ENCODE peak calls at places on chromosomes 4 and X, in eight cellular contexts. L is natural killer cell, B is transverse colon, S is adrenal gland, V is right atrium auricular region, H is IMR-90, T is Calu3, F is left ventricle myocardium inferior. D is an unnamed sample.

GRCh38 chr4:52932586-52933482 is 70.7 kb downstream of the RASL11B start:
- DNase-seq in B (no peak), S (no peak), T (no peak), H (peak; percentile 56), L (no peak), F (no peak), V (no peak), D (no peak)

GRCh38 chr4:86664959-86665358 is 70.8 kb downstream of the PTPN13 start:
- DNase-seq in V (no peak), L (no peak), H (peak; percentile 77), B (no peak), S (no peak), F (no peak), T (no peak), D (no peak)

GRCh38 chrX:155086202-155086840 is 15.0 kb downstream of the BRCC3 start:
- DNase-seq in B (peak; percentile 30), H (peak; percentile 12), T (peak; percentile 38), S (no peak), V (no peak), F (no peak), L (peak; percentile 17), D (peak; percentile 56)

GRCh38 chrX:37753384-37753783 is 26.5 kb upstream of the CYBB start:
- DNase-seq in V (no peak), S (no peak), H (no peak), L (no peak), F (no peak), B (no peak), T (no peak), D (peak; percentile 13)

GRCh38 chr4:119299221-119300071 is 22.5 kb downstream of the FABP2 start:
- DNase-seq in L (no peak), T (no peak), B (no peak), F (no peak), V (no peak), H (peak; percentile 28), S (no peak), D (no peak)

GRCh38 chr4:54152846-54153600 is 53.1 kb downstream of the GSX2 start:
- DNase-seq in B (no peak), S (no peak), L (no peak), H (peak; percentile 63), V (no peak), F (no peak), T (no peak), D (no peak)

GRCh38 chrX:150199803-150200202 is 163.3 kb upstream of the MAMLD1 start:
- DNase-seq in L (no peak), T (no peak), V (no peak), F (no peak), B (no peak), S (no peak), H (no peak), D (no peak)

GRCh38 chr4:2652415-2653155 is 103.6 kb downstream of the TNIP2 start:
- DNase-seq in B (no peak), S (no peak), H (no peak), F (no peak), V (peak; percentile 21), L (no peak), T (no peak), D (peak; percentile 26)

GRCh38 chr4:129371901-129372300 is 275.9 kb downstream of the C4orf33 start:
- DNase-seq in S (no peak), L (no peak), B (no peak), T (no peak), F (no peak), V (no peak), H (no peak), D (no peak)

GRCh38 chr4:145956288-145956890 is 17.8 kb upstream of the ZNF827 start:
- DNase-seq in T (peak; percentile 17), B (peak; percentile 30), S (peak; percentile 39), L (no peak), V (no peak), H (peak; percentile 40), F (no peak), D (peak; percentile 56)

GRCh38 chr4:4663028-4663427 is 121.2 kb upstream of the STX18 start:
- DNase-seq in S (no peak), T (no peak), V (no peak), B (no peak), L (no peak), F (no peak), H (peak; percentile 64), D (no peak)

GRCh38 chr4:113901994-113902787 is 77.3 kb downstream of the ARSJ start:
- DNase-seq in H (no peak), F (no peak), S (no peak), T (peak; percentile 74), V (no peak), B (peak; percentile 73), L (no peak), D (peak; percentile 78)

GRCh38 chrX:17294561-17294960 is 80.4 kb upstream of the NHS start:
- DNase-seq in L (no peak), V (no peak), H (no peak), S (no peak), F (no peak), B (no peak), T (no peak), D (no peak)

GRCh38 chr4:74536557-74536956 is 91.6 kb downstream of the AREG start:
- DNase-seq in L (no peak), B (no peak), T (no peak), V (no peak), H (no peak), F (no peak), S (no peak), D (no peak)

GRCh38 chrX:51155157-51155556 is 177.5 kb upstream of the NUDT10 start:
- DNase-seq in V (no peak), T (no peak), F (no peak), L (no peak), H (no peak), B (no peak), S (no peak), D (no peak)

GRCh38 chrX:10649286-10649685 is 28.9 kb upstream of the MID1 start:
- DNase-seq in F (no peak), S (no peak), V (no peak), B (no peak), T (no peak), H (peak; percentile 64), L (no peak), D (no peak)

GRCh38 chr4:2728806-2729532 is 27.2 kb downstream of the TNIP2 start:
- DNase-seq in H (no peak), S (no peak), F (no peak), V (no peak), B (no peak), L (no peak), T (no peak), D (no peak)

GRCh38 chr4:7361256-7361655 is 73.5 kb downstream of the PSAPL1 start:
- DNase-seq in T (no peak), L (no peak), F (peak; percentile 38), S (no peak), H (no peak), V (no peak), B (no peak), D (no peak)

GRCh38 chrX:40573763-40574162 is 7.0 kb upstream of the ATP6AP2 start:
- DNase-seq in V (no peak), H (peak; percentile 11), S (no peak), B (no peak), L (no peak), F (no peak), T (peak; percentile 52), D (peak; percentile 39)

GRCh38 chrX:38646129-38646528 is 84.8 kb downstream of the TSPAN7 start:
- DNase-seq in B (no peak), L (no peak), V (no peak), H (no peak), T (no peak), S (no peak), F (no peak), D (no peak)

GRCh38 chr4:176308441-176308840 is 11.3 kb upstream of the SPCS3 start:
- DNase-seq in S (no peak), L (no peak), H (no peak), F (no peak), T (no peak), B (no peak), V (no peak), D (no peak)

DNA sequence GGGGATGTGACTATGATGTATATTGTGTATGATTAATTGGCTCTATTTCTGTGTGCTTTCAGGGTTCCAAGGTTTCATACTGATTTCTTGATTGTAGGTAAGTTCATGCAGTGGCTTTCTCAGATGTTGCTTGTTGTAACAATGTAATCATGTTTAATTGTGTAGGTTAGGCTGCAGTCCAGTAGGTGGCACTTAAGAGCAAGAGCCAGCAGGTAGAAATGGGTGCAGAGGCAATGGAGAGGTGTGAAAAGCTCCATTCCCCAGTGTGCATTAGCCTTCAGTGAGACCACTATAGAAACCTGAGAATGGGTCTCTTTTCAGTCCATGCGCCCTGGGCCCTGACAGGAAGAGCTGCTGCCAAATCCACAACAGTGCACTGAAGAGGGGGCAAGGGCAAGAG is 28.2 kb downstream of the DCAF12L2 start:
- DNase-seq in B (no peak), H (no peak), T (no peak), S (no peak), L (no peak), F (no peak), V (no peak), D (no peak)
- TF ChIP-seq CTCF in B (no peak), H (no peak), T (no peak), S (peak; percentile 17), L (no peak), F (no peak), V (no peak), D (no peak)

DNA sequence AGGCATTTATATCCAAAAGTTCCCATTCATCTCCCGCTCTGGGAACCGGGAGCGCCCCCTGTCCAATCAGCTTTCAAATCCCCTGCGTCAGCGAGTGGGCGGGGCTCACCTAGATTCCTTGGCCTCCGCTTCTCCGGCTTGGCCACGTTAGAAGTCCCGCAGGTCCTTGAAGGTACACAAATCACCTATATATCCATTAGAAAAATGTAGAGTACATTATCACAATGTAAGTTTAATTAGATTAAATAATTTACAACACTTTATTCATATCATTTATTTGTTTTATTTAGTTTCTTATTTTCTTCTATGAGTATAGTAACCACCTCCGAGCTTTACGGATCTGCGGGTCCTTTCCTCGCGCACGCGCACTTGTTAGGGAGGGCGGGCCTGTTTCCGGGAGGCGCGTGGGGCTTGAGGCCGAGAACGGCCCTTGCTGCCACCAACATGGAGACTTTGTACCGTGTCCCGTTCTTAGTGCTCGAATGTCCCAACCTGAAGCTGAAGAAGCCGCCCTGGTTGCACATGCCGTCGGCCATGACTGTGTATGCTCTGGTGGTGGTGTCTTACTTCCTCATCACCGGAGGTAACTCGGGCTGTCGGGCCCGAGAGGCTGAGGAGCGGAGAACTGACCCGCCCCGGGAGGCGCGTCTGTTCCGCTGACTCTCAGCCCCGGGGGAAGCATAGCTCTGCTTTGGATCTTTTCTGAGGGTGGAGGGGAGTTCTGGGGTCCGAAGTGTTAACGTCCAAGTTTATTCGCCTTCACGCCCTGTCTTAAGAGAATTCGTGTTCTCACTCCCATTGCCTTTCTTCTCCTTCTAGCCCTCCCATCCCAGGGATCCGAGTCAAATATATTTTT is at the start of gene OSTC:
- DNase-seq in T (peak; percentile 88), L (peak; percentile 89), V (peak; percentile 96), F (peak; percentile 96), S (peak; percentile 94), H (peak; percentile 97), B (peak; percentile 97), D (peak; percentile 94)
- TF ChIP-seq CTCF in T (no peak), L (no peak), V (no peak), F (peak; percentile 38), S (peak; percentile 11), H (peak; percentile 11), B (no peak), D (no peak)

GRCh38 chr4:67103001-67103737 is 442.1 kb downstream of the CENPC start:
- DNase-seq in S (no peak), B (no peak), V (no peak), F (no peak), L (no peak), H (no peak), T (no peak), D (no peak)
- TF ChIP-seq CTCF in S (no peak), B (no peak), V (no peak), F (no peak), L (no peak), H (no peak), T (no peak), D (no peak)

GRCh38 chr4:88549815-88550214 is 26.2 kb upstream of the PYURF start:
- DNase-seq in V (no peak), L (no peak), B (no peak), H (no peak), F (no peak), T (no peak), S (no peak), D (no peak)
- TF ChIP-seq CTCF in V (no peak), L (no peak), B (no peak), H (no peak), F (no peak), T (no peak), S (no peak), D (no peak)